ENCODE peak calls at places on chromosome 17, in seven cellular contexts. One of them, this sample, is unnamed.

GRCh38 chr17:43517615-43518386 is 28.3 kb downstream of the ETV4 start:
- DNase-seq in uterus: no peak
- DNase-seq in astrocyte of the spinal cord: peak; percentile 58
- DNase-seq in endothelial cell of umbilical vein: peak; percentile 72
- DNase-seq in activated naive CD4-positive, alpha-beta T cell treated with Interleukin-2 at 50 U/mL for 16 hours: no peak
- DNase-seq in head of caudate nucleus: peak; percentile 61
- DNase-seq in colonic mucosa: no peak
- DNase-seq in this sample: no peak

GRCh38 chr17:82678265-82678891 is 20.1 kb downstream of the RAB40B start:
- DNase-seq in endothelial cell of umbilical vein: no peak
- DNase-seq in astrocyte of the spinal cord: no peak
- DNase-seq in colonic mucosa: no peak
- DNase-seq in activated naive CD4-positive, alpha-beta T cell treated with Interleukin-2 at 50 U/mL for 16 hours: no peak
- DNase-seq in head of caudate nucleus: no peak
- DNase-seq in uterus: no peak
- DNase-seq in this sample: no peak

GRCh38 chr17:30395398-30396022 is 16.8 kb downstream of the CPD start:
- DNase-seq in endothelial cell of umbilical vein: no peak
- DNase-seq in uterus: no peak
- DNase-seq in head of caudate nucleus: no peak
- DNase-seq in colonic mucosa: no peak
- DNase-seq in activated naive CD4-positive, alpha-beta T cell treated with Interleukin-2 at 50 U/mL for 16 hours: no peak
- DNase-seq in astrocyte of the spinal cord: no peak
- DNase-seq in this sample: no peak

GRCh38 chr17:41654134-41654907 is 29.9 kb upstream of the KRT17 start:
- DNase-seq in colonic mucosa: peak; percentile 94
- DNase-seq in endothelial cell of umbilical vein: no peak
- DNase-seq in uterus: no peak
- DNase-seq in astrocyte of the spinal cord: no peak
- DNase-seq in activated naive CD4-positive, alpha-beta T cell treated with Interleukin-2 at 50 U/mL for 16 hours: no peak
- DNase-seq in head of caudate nucleus: no peak
- DNase-seq in this sample: peak; percentile 95

GRCh38 chr17:76480676-76481075 is 13.3 kb downstream of the AANAT start:
- DNase-seq in activated naive CD4-positive, alpha-beta T cell treated with Interleukin-2 at 50 U/mL for 16 hours: no peak
- DNase-seq in colonic mucosa: no peak
- DNase-seq in endothelial cell of umbilical vein: no peak
- DNase-seq in uterus: no peak
- DNase-seq in astrocyte of the spinal cord: no peak
- DNase-seq in head of caudate nucleus: peak; percentile 36
- DNase-seq in this sample: peak; percentile 64

GRCh38 chr17:50123649-50124349 is 6.2 kb downstream of the SAMD14 start:
- DNase-seq in endothelial cell of umbilical vein: no peak
- DNase-seq in uterus: no peak
- DNase-seq in colonic mucosa: no peak
- DNase-seq in activated naive CD4-positive, alpha-beta T cell treated with Interleukin-2 at 50 U/mL for 16 hours: no peak
- DNase-seq in astrocyte of the spinal cord: peak; percentile 61
- DNase-seq in head of caudate nucleus: peak; percentile 41
- DNase-seq in this sample: no peak

GRCh38 chr17:48244121-48244711 is 136.7 kb downstream of the SNX11 start:
- DNase-seq in colonic mucosa: peak; percentile 44
- DNase-seq in astrocyte of the spinal cord: peak; percentile 64
- DNase-seq in head of caudate nucleus: no peak
- DNase-seq in uterus: no peak
- DNase-seq in activated naive CD4-positive, alpha-beta T cell treated with Interleukin-2 at 50 U/mL for 16 hours: no peak
- DNase-seq in endothelial cell of umbilical vein: peak; percentile 88
- DNase-seq in this sample: no peak

GRCh38 chr17:79948406-79948917 is 87.2 kb downstream of the TBC1D16 start:
- DNase-seq in colonic mucosa: no peak
- DNase-seq in astrocyte of the spinal cord: no peak
- DNase-seq in uterus: peak; percentile 10
- DNase-seq in endothelial cell of umbilical vein: no peak
- DNase-seq in head of caudate nucleus: peak; percentile 6
- DNase-seq in activated naive CD4-positive, alpha-beta T cell treated with Interleukin-2 at 50 U/mL for 16 hours: no peak
- DNase-seq in this sample: peak; percentile 47

GRCh38 chr17:30556374-30557332 is 79.4 kb downstream of the GOSR1 start:
- DNase-seq in uterus: peak; percentile 6
- DNase-seq in head of caudate nucleus: no peak
- DNase-seq in endothelial cell of umbilical vein: no peak
- DNase-seq in astrocyte of the spinal cord: no peak
- DNase-seq in colonic mucosa: no peak
- DNase-seq in activated naive CD4-positive, alpha-beta T cell treated with Interleukin-2 at 50 U/mL for 16 hours: no peak
- DNase-seq in this sample: no peak

GRCh38 chr17:40323731-40324650 is 15.0 kb downstream of the RARA start:
- DNase-seq in endothelial cell of umbilical vein: peak; percentile 79
- DNase-seq in colonic mucosa: peak; percentile 47
- DNase-seq in head of caudate nucleus: no peak
- DNase-seq in astrocyte of the spinal cord: no peak
- DNase-seq in uterus: no peak
- DNase-seq in activated naive CD4-positive, alpha-beta T cell treated with Interleukin-2 at 50 U/mL for 16 hours: peak; percentile 74
- DNase-seq in this sample: peak; percentile 73

GRCh38 chr17:50426814-50427787 is 1.1 kb downstream of the ACSF2 start:
- DNase-seq in uterus: no peak
- DNase-seq in endothelial cell of umbilical vein: peak; percentile 45
- DNase-seq in activated naive CD4-positive, alpha-beta T cell treated with Interleukin-2 at 50 U/mL for 16 hours: peak; percentile 27
- DNase-seq in head of caudate nucleus: no peak
- DNase-seq in astrocyte of the spinal cord: peak; percentile 17
- DNase-seq in colonic mucosa: peak; percentile 54
- DNase-seq in this sample: no peak

GRCh38 chr17:35889818-35890773 is 9.9 kb upstream of the CCL5 start:
- DNase-seq in head of caudate nucleus: peak; percentile 24
- DNase-seq in colonic mucosa: no peak
- DNase-seq in activated naive CD4-positive, alpha-beta T cell treated with Interleukin-2 at 50 U/mL for 16 hours: no peak
- DNase-seq in endothelial cell of umbilical vein: peak; percentile 52
- DNase-seq in uterus: no peak
- DNase-seq in astrocyte of the spinal cord: peak; percentile 38
- DNase-seq in this sample: no peak

GRCh38 chr17:33049781-33050414 is 58.3 kb downstream of the SPACA3 start:
- DNase-seq in endothelial cell of umbilical vein: peak; percentile 32
- DNase-seq in astrocyte of the spinal cord: peak; percentile 11
- DNase-seq in colonic mucosa: peak; percentile 68
- DNase-seq in uterus: peak; percentile 22
- DNase-seq in activated naive CD4-positive, alpha-beta T cell treated with Interleukin-2 at 50 U/mL for 16 hours: peak; percentile 29
- DNase-seq in head of caudate nucleus: peak; percentile 38
- DNase-seq in this sample: no peak

GRCh38 chr17:27422601-27423000 is 33.6 kb upstream of the KSR1 start:
- DNase-seq in uterus: no peak
- DNase-seq in endothelial cell of umbilical vein: no peak
- DNase-seq in head of caudate nucleus: no peak
- DNase-seq in astrocyte of the spinal cord: no peak
- DNase-seq in activated naive CD4-positive, alpha-beta T cell treated with Interleukin-2 at 50 U/mL for 16 hours: no peak
- DNase-seq in colonic mucosa: no peak
- DNase-seq in this sample: no peak

GRCh38 chr17:40582328-40582901 is 17.1 kb upstream of the CCR7 start:
- DNase-seq in uterus: no peak
- DNase-seq in endothelial cell of umbilical vein: peak; percentile 97
- DNase-seq in astrocyte of the spinal cord: no peak
- DNase-seq in colonic mucosa: no peak
- DNase-seq in head of caudate nucleus: no peak
- DNase-seq in activated naive CD4-positive, alpha-beta T cell treated with Interleukin-2 at 50 U/mL for 16 hours: peak; percentile 47
- DNase-seq in this sample: no peak

GRCh38 chr17:73360961-73361761 is 49.4 kb upstream of the CDC42EP4 start:
- DNase-seq in astrocyte of the spinal cord: no peak
- DNase-seq in colonic mucosa: no peak
- DNase-seq in endothelial cell of umbilical vein: no peak
- DNase-seq in uterus: no peak
- DNase-seq in activated naive CD4-positive, alpha-beta T cell treated with Interleukin-2 at 50 U/mL for 16 hours: no peak
- DNase-seq in head of caudate nucleus: no peak
- DNase-seq in this sample: no peak

GRCh38 chr17:17398928-17399926 is 77.6 kb upstream of the MED9 start:
- DNase-seq in activated naive CD4-positive, alpha-beta T cell treated with Interleukin-2 at 50 U/mL for 16 hours: no peak
- DNase-seq in astrocyte of the spinal cord: no peak
- DNase-seq in endothelial cell of umbilical vein: no peak
- DNase-seq in uterus: no peak
- DNase-seq in head of caudate nucleus: no peak
- DNase-seq in colonic mucosa: no peak
- DNase-seq in this sample: no peak

GRCh38 chr17:32519769-32520701 is 33.2 kb downstream of the CDK5R1 start:
- DNase-seq in activated naive CD4-positive, alpha-beta T cell treated with Interleukin-2 at 50 U/mL for 16 hours: peak; percentile 58
- DNase-seq in colonic mucosa: peak; percentile 26
- DNase-seq in endothelial cell of umbilical vein: peak; percentile 62
- DNase-seq in astrocyte of the spinal cord: peak; percentile 18
- DNase-seq in uterus: no peak
- DNase-seq in head of caudate nucleus: peak; percentile 49
- DNase-seq in this sample: no peak

GRCh38 chr17:35871415-35871814 is 2.7 kb upstream of the HEATR9 start:
- DNase-seq in colonic mucosa: no peak
- DNase-seq in head of caudate nucleus: no peak
- DNase-seq in endothelial cell of umbilical vein: no peak
- DNase-seq in uterus: no peak
- DNase-seq in astrocyte of the spinal cord: no peak
- DNase-seq in activated naive CD4-positive, alpha-beta T cell treated with Interleukin-2 at 50 U/mL for 16 hours: no peak
- DNase-seq in this sample: no peak

GRCh38 chr17:48241131-48241591 is 133.6 kb downstream of the SNX11 start:
- DNase-seq in colonic mucosa: no peak
- DNase-seq in astrocyte of the spinal cord: peak; percentile 75
- DNase-seq in head of caudate nucleus: no peak
- DNase-seq in endothelial cell of umbilical vein: peak; percentile 73
- DNase-seq in activated naive CD4-positive, alpha-beta T cell treated with Interleukin-2 at 50 U/mL for 16 hours: no peak
- DNase-seq in uterus: peak; percentile 36
- DNase-seq in this sample: no peak

GRCh38 chr17:48624544-48625501 is 1.3 kb downstream of the HOXB9 start:
- DNase-seq in endothelial cell of umbilical vein: no peak
- DNase-seq in activated naive CD4-positive, alpha-beta T cell treated with Interleukin-2 at 50 U/mL for 16 hours: peak; percentile 37
- DNase-seq in astrocyte of the spinal cord: peak; percentile 40
- DNase-seq in uterus: no peak
- DNase-seq in colonic mucosa: no peak
- DNase-seq in head of caudate nucleus: peak; percentile 14
- DNase-seq in this sample: no peak

GRCh38 chr17:69326302-69327059 is 452 bp downstream of the ABCA5 start:
- DNase-seq in astrocyte of the spinal cord: peak; percentile 45
- DNase-seq in head of caudate nucleus: no peak
- DNase-seq in uterus: no peak
- DNase-seq in activated naive CD4-positive, alpha-beta T cell treated with Interleukin-2 at 50 U/mL for 16 hours: no peak
- DNase-seq in endothelial cell of umbilical vein: peak; percentile 56
- DNase-seq in colonic mucosa: no peak
- DNase-seq in this sample: no peak

GRCh38 chr17:61634942-61635538 is 44.0 kb upstream of the NACA2 start:
- DNase-seq in endothelial cell of umbilical vein: no peak
- DNase-seq in activated naive CD4-positive, alpha-beta T cell treated with Interleukin-2 at 50 U/mL for 16 hours: no peak
- DNase-seq in colonic mucosa: no peak
- DNase-seq in uterus: no peak
- DNase-seq in astrocyte of the spinal cord: no peak
- DNase-seq in head of caudate nucleus: no peak
- DNase-seq in this sample: no peak

GRCh38 chr17:7932483-7932891 is 481 bp downstream of the CNTROB start:
- DNase-seq in head of caudate nucleus: peak; percentile 27
- DNase-seq in activated naive CD4-positive, alpha-beta T cell treated with Interleukin-2 at 50 U/mL for 16 hours: peak; percentile 4
- DNase-seq in astrocyte of the spinal cord: peak; percentile 35
- DNase-seq in uterus: peak; percentile 34
- DNase-seq in endothelial cell of umbilical vein: peak; percentile 48
- DNase-seq in colonic mucosa: peak; percentile 45
- DNase-seq in this sample: peak; percentile 64

GRCh38 chr17:66678061-66678460 is 156.9 kb upstream of the CACNG5 start:
- DNase-seq in uterus: no peak
- DNase-seq in astrocyte of the spinal cord: no peak
- DNase-seq in head of caudate nucleus: no peak
- DNase-seq in endothelial cell of umbilical vein: no peak
- DNase-seq in activated naive CD4-positive, alpha-beta T cell treated with Interleukin-2 at 50 U/mL for 16 hours: no peak
- DNase-seq in colonic mucosa: no peak
- DNase-seq in this sample: no peak

GRCh38 chr17:35821308-35821707 is 12.0 kb downstream of the TAF15 start:
- DNase-seq in astrocyte of the spinal cord: no peak
- DNase-seq in activated naive CD4-positive, alpha-beta T cell treated with Interleukin-2 at 50 U/mL for 16 hours: no peak
- DNase-seq in colonic mucosa: no peak
- DNase-seq in uterus: no peak
- DNase-seq in head of caudate nucleus: no peak
- DNase-seq in endothelial cell of umbilical vein: no peak
- DNase-seq in this sample: no peak

GRCh38 chr17:9101356-9101755 is 80.0 kb downstream of the NTN1 start:
- DNase-seq in activated naive CD4-positive, alpha-beta T cell treated with Interleukin-2 at 50 U/mL for 16 hours: no peak
- DNase-seq in uterus: no peak
- DNase-seq in astrocyte of the spinal cord: no peak
- DNase-seq in colonic mucosa: no peak
- DNase-seq in endothelial cell of umbilical vein: no peak
- DNase-seq in head of caudate nucleus: no peak
- DNase-seq in this sample: no peak

GRCh38 chr17:29368926-29369325 is 21.2 kb upstream of the TAOK1 start:
- DNase-seq in uterus: no peak
- DNase-seq in endothelial cell of umbilical vein: no peak
- DNase-seq in activated naive CD4-positive, alpha-beta T cell treated with Interleukin-2 at 50 U/mL for 16 hours: no peak
- DNase-seq in colonic mucosa: no peak
- DNase-seq in astrocyte of the spinal cord: peak; percentile 24
- DNase-seq in head of caudate nucleus: no peak
- DNase-seq in this sample: no peak

GRCh38 chr17:48541574-48542113 is 3.3 kb downstream of the HOXB2 start:
- DNase-seq in colonic mucosa: no peak
- DNase-seq in astrocyte of the spinal cord: peak; percentile 77
- DNase-seq in uterus: peak; percentile 83
- DNase-seq in activated naive CD4-positive, alpha-beta T cell treated with Interleukin-2 at 50 U/mL for 16 hours: peak; percentile 38
- DNase-seq in head of caudate nucleus: no peak
- DNase-seq in endothelial cell of umbilical vein: no peak
- DNase-seq in this sample: no peak

GRCh38 chr17:47902039-47902744 is 6.2 kb downstream of the SP2 start:
- DNase-seq in colonic mucosa: no peak
- DNase-seq in activated naive CD4-positive, alpha-beta T cell treated with Interleukin-2 at 50 U/mL for 16 hours: no peak
- DNase-seq in endothelial cell of umbilical vein: no peak
- DNase-seq in head of caudate nucleus: no peak
- DNase-seq in astrocyte of the spinal cord: no peak
- DNase-seq in uterus: no peak
- DNase-seq in this sample: no peak

GRCh38 chr17:74512041-74512440 is 19.2 kb downstream of the CD300LB start:
- DNase-seq in head of caudate nucleus: peak; percentile 9
- DNase-seq in activated naive CD4-positive, alpha-beta T cell treated with Interleukin-2 at 50 U/mL for 16 hours: no peak
- DNase-seq in astrocyte of the spinal cord: no peak
- DNase-seq in colonic mucosa: no peak
- DNase-seq in uterus: no peak
- DNase-seq in endothelial cell of umbilical vein: no peak
- DNase-seq in this sample: no peak

GRCh38 chr17:55500103-55500502 is 11.1 kb downstream of the SMIM36 start:
- DNase-seq in uterus: no peak
- DNase-seq in endothelial cell of umbilical vein: no peak
- DNase-seq in colonic mucosa: no peak
- DNase-seq in activated naive CD4-positive, alpha-beta T cell treated with Interleukin-2 at 50 U/mL for 16 hours: no peak
- DNase-seq in head of caudate nucleus: no peak
- DNase-seq in astrocyte of the spinal cord: no peak
- DNase-seq in this sample: no peak

GRCh38 chr17:57138956-57139576 is 54.0 kb downstream of the AKAP1 start:
- DNase-seq in uterus: no peak
- DNase-seq in activated naive CD4-positive, alpha-beta T cell treated with Interleukin-2 at 50 U/mL for 16 hours: no peak
- DNase-seq in colonic mucosa: no peak
- DNase-seq in head of caudate nucleus: no peak
- DNase-seq in astrocyte of the spinal cord: no peak
- DNase-seq in endothelial cell of umbilical vein: no peak
- DNase-seq in this sample: no peak

GRCh38 chr17:12665263-12666210 is at the start of gene MYOCD:
- DNase-seq in astrocyte of the spinal cord: peak; percentile 14
- DNase-seq in activated naive CD4-positive, alpha-beta T cell treated with Interleukin-2 at 50 U/mL for 16 hours: no peak
- DNase-seq in colonic mucosa: peak; percentile 19
- DNase-seq in head of caudate nucleus: no peak
- DNase-seq in uterus: peak; percentile 64
- DNase-seq in endothelial cell of umbilical vein: no peak
- DNase-seq in this sample: no peak

GRCh38 chr17:63282455-63282854 is 163.7 kb downstream of the CYB561 start:
- DNase-seq in astrocyte of the spinal cord: no peak
- DNase-seq in colonic mucosa: no peak
- DNase-seq in activated naive CD4-positive, alpha-beta T cell treated with Interleukin-2 at 50 U/mL for 16 hours: no peak
- DNase-seq in endothelial cell of umbilical vein: no peak
- DNase-seq in head of caudate nucleus: no peak
- DNase-seq in uterus: no peak
- DNase-seq in this sample: no peak

GRCh38 chr17:12554251-12554650 is 111.4 kb upstream of the MYOCD start:
- DNase-seq in colonic mucosa: no peak
- DNase-seq in head of caudate nucleus: no peak
- DNase-seq in uterus: no peak
- DNase-seq in activated naive CD4-positive, alpha-beta T cell treated with Interleukin-2 at 50 U/mL for 16 hours: no peak
- DNase-seq in endothelial cell of umbilical vein: no peak
- DNase-seq in astrocyte of the spinal cord: no peak
- DNase-seq in this sample: no peak

This sample was measured in Peyer's patch.